ENCODE peak calls at places on chromosomes 5 and 9, in seven cellular contexts. One of them, this sample, is unnamed.

GRCh38 chr9:82911997-82912396 is 150.9 kb downstream of the RASEF start:
- DNase-seq in breast epithelium: no peak
- DNase-seq in HFFc6: no peak
- DNase-seq in GDM1: no peak
- DNase-seq in activated T-cell treated with anti-CD3 and anti-CD28 coated beads, Interleukin-2, amount 50 U/mL, for 24 hours: no peak
- DNase-seq in lung: no peak
- DNase-seq in Daoy: no peak
- DNase-seq in this sample: no peak

GRCh38 chr9:27151693-27152397 is 42.8 kb downstream of the TEK start:
- DNase-seq in GDM1: no peak
- DNase-seq in Daoy: peak
- DNase-seq in breast epithelium: no peak
- DNase-seq in activated T-cell treated with anti-CD3 and anti-CD28 coated beads, Interleukin-2, amount 50 U/mL, for 24 hours: no peak
- DNase-seq in lung: no peak
- DNase-seq in HFFc6: peak
- DNase-seq in this sample: no peak

GRCh38 chr5:32458799-32459400 is 14.4 kb upstream of the ZFR start:
- DNase-seq in HFFc6: no peak
- DNase-seq in Daoy: no peak
- DNase-seq in activated T-cell treated with anti-CD3 and anti-CD28 coated beads, Interleukin-2, amount 50 U/mL, for 24 hours: no peak
- DNase-seq in breast epithelium: no peak
- DNase-seq in lung: no peak
- DNase-seq in GDM1: no peak
- DNase-seq in this sample: no peak

GRCh38 chr5:60852317-60852716 is 8.2 kb upstream of the ELOVL7 start:
- DNase-seq in activated T-cell treated with anti-CD3 and anti-CD28 coated beads, Interleukin-2, amount 50 U/mL, for 24 hours: no peak
- DNase-seq in GDM1: no peak
- DNase-seq in breast epithelium: no peak
- DNase-seq in HFFc6: no peak
- DNase-seq in lung: no peak
- DNase-seq in Daoy: no peak
- DNase-seq in this sample: no peak

GRCh38 chr9:133088146-133088750 is 26.5 kb downstream of the CEL start:
- DNase-seq in GDM1: no peak
- DNase-seq in activated T-cell treated with anti-CD3 and anti-CD28 coated beads, Interleukin-2, amount 50 U/mL, for 24 hours: no peak
- DNase-seq in lung: no peak
- DNase-seq in breast epithelium: no peak
- DNase-seq in Daoy: no peak
- DNase-seq in HFFc6: no peak
- DNase-seq in this sample: no peak

GRCh38 chr5:1488882-1489680 is 34.7 kb downstream of the LPCAT1 start:
- DNase-seq in GDM1: no peak
- DNase-seq in lung: no peak
- DNase-seq in breast epithelium: no peak
- DNase-seq in Daoy: peak
- DNase-seq in activated T-cell treated with anti-CD3 and anti-CD28 coated beads, Interleukin-2, amount 50 U/mL, for 24 hours: peak
- DNase-seq in HFFc6: peak
- DNase-seq in this sample: no peak

GRCh38 chr5:179620293-179620692 is 3.2 kb downstream of the HNRNPH1 start:
- DNase-seq in lung: no peak
- DNase-seq in Daoy: no peak
- DNase-seq in activated T-cell treated with anti-CD3 and anti-CD28 coated beads, Interleukin-2, amount 50 U/mL, for 24 hours: no peak
- DNase-seq in HFFc6: no peak
- DNase-seq in GDM1: no peak
- DNase-seq in breast epithelium: no peak
- DNase-seq in this sample: no peak

GRCh38 chr5:145246961-145247744 is 588.0 kb downstream of the PRELID2 start:
- DNase-seq in Daoy: no peak
- DNase-seq in HFFc6: peak
- DNase-seq in lung: no peak
- DNase-seq in GDM1: peak
- DNase-seq in breast epithelium: no peak
- DNase-seq in activated T-cell treated with anti-CD3 and anti-CD28 coated beads, Interleukin-2, amount 50 U/mL, for 24 hours: no peak
- DNase-seq in this sample: no peak

GRCh38 chr5:175800656-175801081 is 70.7 kb upstream of the CPLX2 start:
- DNase-seq in lung: no peak
- DNase-seq in breast epithelium: no peak
- DNase-seq in GDM1: no peak
- DNase-seq in HFFc6: peak
- DNase-seq in activated T-cell treated with anti-CD3 and anti-CD28 coated beads, Interleukin-2, amount 50 U/mL, for 24 hours: no peak
- DNase-seq in Daoy: peak
- DNase-seq in this sample: no peak

GRCh38 chr9:81860581-81860980 is 67.6 kb upstream of the SPATA31D4 start:
- DNase-seq in lung: no peak
- DNase-seq in activated T-cell treated with anti-CD3 and anti-CD28 coated beads, Interleukin-2, amount 50 U/mL, for 24 hours: no peak
- DNase-seq in Daoy: no peak
- DNase-seq in GDM1: no peak
- DNase-seq in breast epithelium: no peak
- DNase-seq in HFFc6: no peak
- DNase-seq in this sample: no peak

GRCh38 chr9:12604154-12604825 is 88.9 kb upstream of the TYRP1 start:
- DNase-seq in breast epithelium: no peak
- DNase-seq in activated T-cell treated with anti-CD3 and anti-CD28 coated beads, Interleukin-2, amount 50 U/mL, for 24 hours: no peak
- DNase-seq in GDM1: no peak
- DNase-seq in Daoy: peak
- DNase-seq in lung: no peak
- DNase-seq in HFFc6: peak
- DNase-seq in this sample: no peak

GRCh38 chr9:126327016-126327749 is 554 bp downstream of the MVB12B start:
- DNase-seq in breast epithelium: no peak
- DNase-seq in activated T-cell treated with anti-CD3 and anti-CD28 coated beads, Interleukin-2, amount 50 U/mL, for 24 hours: peak
- DNase-seq in Daoy: peak
- DNase-seq in GDM1: no peak
- DNase-seq in lung: no peak
- DNase-seq in HFFc6: no peak
- DNase-seq in this sample: no peak

GRCh38 chr9:14373319-14373632 is 59.3 kb upstream of the NFIB start:
- DNase-seq in lung: no peak
- DNase-seq in GDM1: no peak
- DNase-seq in Daoy: no peak
- DNase-seq in activated T-cell treated with anti-CD3 and anti-CD28 coated beads, Interleukin-2, amount 50 U/mL, for 24 hours: no peak
- DNase-seq in HFFc6: no peak
- DNase-seq in breast epithelium: no peak
- DNase-seq in this sample: no peak

GRCh38 chr5:175285263-175285662 is 158.7 kb downstream of the DRD1 start:
- DNase-seq in lung: no peak
- DNase-seq in breast epithelium: no peak
- DNase-seq in GDM1: no peak
- DNase-seq in HFFc6: no peak
- DNase-seq in activated T-cell treated with anti-CD3 and anti-CD28 coated beads, Interleukin-2, amount 50 U/mL, for 24 hours: no peak
- DNase-seq in Daoy: no peak
- DNase-seq in this sample: no peak

GRCh38 chr9:130846487-130847305 is 11.6 kb downstream of the ABL1 start:
- DNase-seq in Daoy: peak
- DNase-seq in GDM1: no peak
- DNase-seq in lung: no peak
- DNase-seq in HFFc6: peak
- DNase-seq in activated T-cell treated with anti-CD3 and anti-CD28 coated beads, Interleukin-2, amount 50 U/mL, for 24 hours: no peak
- DNase-seq in breast epithelium: no peak
- DNase-seq in this sample: no peak

GRCh38 chr5:96577909-96578308 is 84.3 kb upstream of the CAST start:
- DNase-seq in HFFc6: no peak
- DNase-seq in Daoy: no peak
- DNase-seq in lung: no peak
- DNase-seq in GDM1: no peak
- DNase-seq in breast epithelium: no peak
- DNase-seq in activated T-cell treated with anti-CD3 and anti-CD28 coated beads, Interleukin-2, amount 50 U/mL, for 24 hours: no peak
- DNase-seq in this sample: no peak

GRCh38 chr9:35738924-35739323 is 6.5 kb downstream of the CREB3 start:
- DNase-seq in breast epithelium: no peak
- DNase-seq in GDM1: no peak
- DNase-seq in Daoy: no peak
- DNase-seq in activated T-cell treated with anti-CD3 and anti-CD28 coated beads, Interleukin-2, amount 50 U/mL, for 24 hours: no peak
- DNase-seq in HFFc6: no peak
- DNase-seq in lung: no peak
- DNase-seq in this sample: no peak

GRCh38 chr9:87792831-87793288 is 66.9 kb downstream of the CTSL start:
- DNase-seq in HFFc6: peak
- DNase-seq in GDM1: no peak
- DNase-seq in lung: peak
- DNase-seq in activated T-cell treated with anti-CD3 and anti-CD28 coated beads, Interleukin-2, amount 50 U/mL, for 24 hours: peak
- DNase-seq in Daoy: peak
- DNase-seq in breast epithelium: peak
- DNase-seq in this sample: peak

GRCh38 chr5:14830210-14831005 is 41.2 kb downstream of the ANKH start:
- DNase-seq in activated T-cell treated with anti-CD3 and anti-CD28 coated beads, Interleukin-2, amount 50 U/mL, for 24 hours: no peak
- DNase-seq in lung: no peak
- DNase-seq in breast epithelium: no peak
- DNase-seq in Daoy: peak
- DNase-seq in HFFc6: no peak
- DNase-seq in GDM1: no peak
- DNase-seq in this sample: no peak

GRCh38 chr9:88339322-88339721 is 48.9 kb upstream of the SPIN1 start:
- DNase-seq in activated T-cell treated with anti-CD3 and anti-CD28 coated beads, Interleukin-2, amount 50 U/mL, for 24 hours: no peak
- DNase-seq in Daoy: no peak
- DNase-seq in GDM1: peak
- DNase-seq in HFFc6: no peak
- DNase-seq in lung: no peak
- DNase-seq in breast epithelium: no peak
- DNase-seq in this sample: no peak

GRCh38 chr5:178383301-178383918 is 150.8 kb upstream of the PHYKPL start:
- DNase-seq in HFFc6: no peak
- DNase-seq in activated T-cell treated with anti-CD3 and anti-CD28 coated beads, Interleukin-2, amount 50 U/mL, for 24 hours: no peak
- DNase-seq in lung: no peak
- DNase-seq in breast epithelium: no peak
- DNase-seq in Daoy: no peak
- DNase-seq in GDM1: no peak
- DNase-seq in this sample: no peak

GRCh38 chr5:1107167-1108007 is 4.5 kb downstream of the SLC12A7 start:
- DNase-seq in HFFc6: no peak
- DNase-seq in breast epithelium: no peak
- DNase-seq in activated T-cell treated with anti-CD3 and anti-CD28 coated beads, Interleukin-2, amount 50 U/mL, for 24 hours: peak
- DNase-seq in lung: no peak
- DNase-seq in GDM1: peak
- DNase-seq in Daoy: no peak
- DNase-seq in this sample: no peak

GRCh38 chr5:122741681-122742080 is 33.2 kb upstream of the SNX2 start:
- DNase-seq in activated T-cell treated with anti-CD3 and anti-CD28 coated beads, Interleukin-2, amount 50 U/mL, for 24 hours: no peak
- DNase-seq in HFFc6: no peak
- DNase-seq in Daoy: no peak
- DNase-seq in GDM1: no peak
- DNase-seq in breast epithelium: no peak
- DNase-seq in lung: no peak
- DNase-seq in this sample: no peak

GRCh38 chr5:39674209-39675082 is 249.7 kb upstream of the DAB2 start:
- DNase-seq in GDM1: no peak
- DNase-seq in activated T-cell treated with anti-CD3 and anti-CD28 coated beads, Interleukin-2, amount 50 U/mL, for 24 hours: no peak
- DNase-seq in HFFc6: no peak
- DNase-seq in lung: no peak
- DNase-seq in Daoy: no peak
- DNase-seq in breast epithelium: no peak
- DNase-seq in this sample: no peak

GRCh38 chr5:35816881-35817521 is 39.7 kb upstream of the IL7R start:
- DNase-seq in breast epithelium: no peak
- DNase-seq in activated T-cell treated with anti-CD3 and anti-CD28 coated beads, Interleukin-2, amount 50 U/mL, for 24 hours: no peak
- DNase-seq in lung: no peak
- DNase-seq in Daoy: no peak
- DNase-seq in GDM1: no peak
- DNase-seq in HFFc6: no peak
- DNase-seq in this sample: no peak

GRCh38 chr5:139765409-139766217 is 30.0 kb upstream of the PSD2 start:
- DNase-seq in breast epithelium: peak
- DNase-seq in Daoy: peak
- DNase-seq in GDM1: peak
- DNase-seq in lung: peak
- DNase-seq in activated T-cell treated with anti-CD3 and anti-CD28 coated beads, Interleukin-2, amount 50 U/mL, for 24 hours: peak
- DNase-seq in HFFc6: peak
- DNase-seq in this sample: no peak

GRCh38 chr5:145636396-145636795 is 198.7 kb downstream of the PRELID2 start:
- DNase-seq in Daoy: no peak
- DNase-seq in activated T-cell treated with anti-CD3 and anti-CD28 coated beads, Interleukin-2, amount 50 U/mL, for 24 hours: no peak
- DNase-seq in HFFc6: no peak
- DNase-seq in GDM1: no peak
- DNase-seq in breast epithelium: peak
- DNase-seq in lung: no peak
- DNase-seq in this sample: no peak

GRCh38 chr5:43396762-43397304 is 15.4 kb downstream of the CCL28 start:
- DNase-seq in GDM1: peak
- DNase-seq in activated T-cell treated with anti-CD3 and anti-CD28 coated beads, Interleukin-2, amount 50 U/mL, for 24 hours: peak
- DNase-seq in Daoy: no peak
- DNase-seq in HFFc6: no peak
- DNase-seq in lung: peak
- DNase-seq in breast epithelium: peak
- DNase-seq in this sample: no peak

GRCh38 chr5:178642351-178642909 is 15.6 kb upstream of the CLK4 start:
- DNase-seq in Daoy: peak
- DNase-seq in GDM1: no peak
- DNase-seq in breast epithelium: peak
- DNase-seq in activated T-cell treated with anti-CD3 and anti-CD28 coated beads, Interleukin-2, amount 50 U/mL, for 24 hours: no peak
- DNase-seq in HFFc6: peak
- DNase-seq in lung: no peak
- DNase-seq in this sample: no peak

GRCh38 chr5:1312993-1313833 is 18.3 kb upstream of the TERT start:
- DNase-seq in lung: no peak
- DNase-seq in GDM1: peak
- DNase-seq in Daoy: peak
- DNase-seq in breast epithelium: no peak
- DNase-seq in HFFc6: no peak
- DNase-seq in activated T-cell treated with anti-CD3 and anti-CD28 coated beads, Interleukin-2, amount 50 U/mL, for 24 hours: peak
- DNase-seq in this sample: peak

GRCh38 chr9:97703437-97704326 is 6.5 kb upstream of the XPA start:
- DNase-seq in activated T-cell treated with anti-CD3 and anti-CD28 coated beads, Interleukin-2, amount 50 U/mL, for 24 hours: no peak
- DNase-seq in GDM1: peak
- DNase-seq in breast epithelium: peak
- DNase-seq in Daoy: peak
- DNase-seq in lung: no peak
- DNase-seq in HFFc6: peak
- DNase-seq in this sample: peak

GRCh38 chr5:9653811-9654210 is 23.7 kb upstream of the TAS2R1 start:
- DNase-seq in Daoy: peak
- DNase-seq in breast epithelium: no peak
- DNase-seq in HFFc6: peak
- DNase-seq in lung: no peak
- DNase-seq in activated T-cell treated with anti-CD3 and anti-CD28 coated beads, Interleukin-2, amount 50 U/mL, for 24 hours: no peak
- DNase-seq in GDM1: no peak
- DNase-seq in this sample: no peak

GRCh38 chr9:112377684-112378344 is 2.1 kb upstream of the HSDL2 start:
- DNase-seq in Daoy: no peak
- DNase-seq in HFFc6: no peak
- DNase-seq in GDM1: no peak
- DNase-seq in activated T-cell treated with anti-CD3 and anti-CD28 coated beads, Interleukin-2, amount 50 U/mL, for 24 hours: no peak
- DNase-seq in breast epithelium: no peak
- DNase-seq in lung: no peak
- DNase-seq in this sample: no peak

GRCh38 chr9:38380872-38381534 is 11.5 kb upstream of the ALDH1B1 start:
- DNase-seq in lung: no peak
- DNase-seq in activated T-cell treated with anti-CD3 and anti-CD28 coated beads, Interleukin-2, amount 50 U/mL, for 24 hours: no peak
- DNase-seq in breast epithelium: peak
- DNase-seq in Daoy: no peak
- DNase-seq in GDM1: no peak
- DNase-seq in HFFc6: no peak
- DNase-seq in this sample: no peak

GRCh38 chr5:79771387-79771786 is 81.8 kb downstream of the CMYA5 start:
- DNase-seq in GDM1: no peak
- DNase-seq in breast epithelium: no peak
- DNase-seq in Daoy: peak
- DNase-seq in lung: no peak
- DNase-seq in HFFc6: peak
- DNase-seq in activated T-cell treated with anti-CD3 and anti-CD28 coated beads, Interleukin-2, amount 50 U/mL, for 24 hours: no peak
- DNase-seq in this sample: no peak

GRCh38 chr5:142426129-142426641 is 101.4 kb upstream of the SPRY4 start:
- DNase-seq in Daoy: peak
- DNase-seq in lung: no peak
- DNase-seq in breast epithelium: peak
- DNase-seq in activated T-cell treated with anti-CD3 and anti-CD28 coated beads, Interleukin-2, amount 50 U/mL, for 24 hours: peak
- DNase-seq in GDM1: no peak
- DNase-seq in HFFc6: no peak
- DNase-seq in this sample: no peak

GRCh38 chr9:69809304-69809863 is 11.2 kb upstream of the CFAP95 start:
- DNase-seq in breast epithelium: no peak
- DNase-seq in HFFc6: peak
- DNase-seq in GDM1: no peak
- DNase-seq in lung: no peak
- DNase-seq in activated T-cell treated with anti-CD3 and anti-CD28 coated beads, Interleukin-2, amount 50 U/mL, for 24 hours: no peak
- DNase-seq in Daoy: peak
- DNase-seq in this sample: no peak

GRCh38 chr5:170882345-170882744 is 20.5 kb downstream of the RANBP17 start:
- DNase-seq in breast epithelium: no peak
- DNase-seq in GDM1: no peak
- DNase-seq in Daoy: no peak
- DNase-seq in lung: no peak
- DNase-seq in HFFc6: no peak
- DNase-seq in activated T-cell treated with anti-CD3 and anti-CD28 coated beads, Interleukin-2, amount 50 U/mL, for 24 hours: no peak
- DNase-seq in this sample: no peak